ENCODE peak calls at places on chromosomes 11 and 22, in ten cellular contexts. Y is EH; R is NCI-H2029; T is neuronal stem cell; Q is effector memory CD4-positive, alpha-beta T cell; S is T-helper 1 cell; I is H1; X is AG09319; W is NCI-H1092; L is A172. B is an unnamed sample.

GRCh38 chr11:92762175-92762574 is 207.3 kb upstream of the MTNR1B start:
- DNase-seq in X (no peak), L (no peak), S (no peak), R (no peak), T (no peak), Q (no peak), W (no peak), Y (no peak), I (no peak), B (no peak)

GRCh38 chr11:19241260-19242183 is 777 bp upstream of the E2F8 start:
- DNase-seq in Y (peak; percentile 33), T (peak; percentile 45), S (no peak), R (no peak), I (peak; percentile 83), W (no peak), X (no peak), L (no peak), Q (no peak), B (no peak)

GRCh38 chr11:44110231-44110679 is 14.8 kb downstream of the EXT2 start:
- DNase-seq in W (peak; percentile 17), I (peak; percentile 71), S (peak; percentile 26), Q (peak; percentile 16), R (peak; percentile 27), X (no peak), L (peak; percentile 41), T (peak; percentile 40), Y (peak; percentile 54), B (peak; percentile 27)

GRCh38 chr11:73585834-73586575 is 11.9 kb downstream of the FAM168A start:
- DNase-seq in T (no peak), R (no peak), Y (peak; percentile 81), S (no peak), I (no peak), L (no peak), Q (no peak), W (no peak), X (no peak), B (no peak)

GRCh38 chr11:28625532-28625931 is 517.3 kb downstream of the METTL15 start:
- DNase-seq in W (no peak), Q (no peak), T (no peak), Y (no peak), L (no peak), X (no peak), S (no peak), I (no peak), R (no peak), B (no peak)

GRCh38 chr22:44091751-44092150 is 67.6 kb downstream of the PARVB start:
- DNase-seq in W (no peak), T (no peak), Q (no peak), S (no peak), X (no peak), I (no peak), R (no peak), L (no peak), Y (no peak), B (no peak)

GRCh38 chr22:22480940-22481339 is 27.6 kb downstream of the ZNF280B start:
- DNase-seq in R (no peak), T (no peak), Y (no peak), Q (no peak), W (no peak), L (no peak), I (no peak), X (no peak), S (no peak), B (no peak)

GRCh38 chr11:37560346-37560745 is 962.3 kb upstream of the RAG2 start:
- DNase-seq in X (no peak), R (no peak), Q (no peak), S (no peak), Y (no peak), W (no peak), T (no peak), I (no peak), L (no peak), B (no peak)

GRCh38 chr11:103396237-103396636 is 287.0 kb downstream of the DYNC2H1 start:
- DNase-seq in I (no peak), W (no peak), R (no peak), Y (peak; percentile 31), Q (no peak), T (no peak), S (no peak), X (no peak), L (no peak), B (no peak)

GRCh38 chr11:78607691-78608090 is 33.0 kb upstream of the NARS2 start:
- DNase-seq in I (no peak), W (no peak), S (no peak), X (no peak), Y (no peak), Q (no peak), L (no peak), T (no peak), R (no peak), B (no peak)

GRCh38 chr11:113796663-113797259 is 17.2 kb downstream of the CLDN25 start:
- DNase-seq in X (no peak), Q (peak; percentile 5), T (no peak), Y (peak; percentile 62), I (no peak), R (peak; percentile 29), L (peak; percentile 54), W (no peak), S (no peak), B (peak; percentile 8)

GRCh38 chr11:67301313-67301921 is 1.9 kb upstream of the SSH3 start:
- DNase-seq in X (no peak), Y (no peak), I (no peak), W (no peak), S (no peak), R (no peak), Q (no peak), L (no peak), T (no peak), B (no peak)

GRCh38 chr11:20353829-20354434 is 9.6 kb upstream of the HTATIP2 start:
- DNase-seq in I (peak; percentile 53), X (no peak), L (peak; percentile 42), Q (no peak), T (no peak), W (peak; percentile 31), S (no peak), Y (peak; percentile 52), R (peak; percentile 18), B (peak; percentile 68)

GRCh38 chr22:44045171-44045570 is 21.1 kb downstream of the PARVB start:
- DNase-seq in Q (no peak), I (no peak), L (no peak), S (no peak), W (no peak), X (no peak), R (no peak), T (no peak), Y (peak; percentile 75), B (no peak)

GRCh38 chr11:100691886-100692285 is 4.8 kb downstream of the ARHGAP42 start:
- DNase-seq in W (no peak), T (no peak), S (no peak), X (no peak), I (no peak), Q (no peak), L (no peak), Y (no peak), R (no peak), B (no peak)

GRCh38 chr11:32586576-32587190 is 3.1 kb downstream of the EIF3M start:
- DNase-seq in L (peak; percentile 11), R (no peak), W (no peak), Y (peak; percentile 12), Q (no peak), S (no peak), X (no peak), I (no peak), T (no peak), B (no peak)

GRCh38 chr11:11318961-11319360 is 34.1 kb downstream of the CSNK2A3 start:
- DNase-seq in T (no peak), I (no peak), S (no peak), L (no peak), W (no peak), X (no peak), R (no peak), Q (no peak), Y (no peak), B (no peak)

GRCh38 chr11:848988-849824 is 6.6 kb downstream of the TSPAN4 start:
- DNase-seq in X (no peak), Y (no peak), T (no peak), S (no peak), L (no peak), W (peak; percentile 23), I (peak; percentile 90), Q (no peak), R (no peak), B (peak; percentile 33)

GRCh38 chr22:29219881-29220670 is 14.4 kb downstream of the EMID1 start:
- DNase-seq in X (no peak), W (no peak), S (no peak), Q (no peak), R (no peak), T (no peak), Y (no peak), L (no peak), I (no peak), B (no peak)

GRCh38 chr11:128522943-128523518 is 64.3 kb downstream of the ETS1 start:
- DNase-seq in T (no peak), R (no peak), Q (no peak), I (no peak), S (peak; percentile 60), W (no peak), Y (no peak), X (no peak), L (no peak), B (no peak)

GRCh38 chr22:49964493-49965290 is 4.1 kb downstream of the PIM3 start:
- DNase-seq in T (no peak), X (no peak), W (no peak), I (peak; percentile 51), L (no peak), S (no peak), Y (no peak), Q (no peak), R (no peak), B (no peak)

GRCh38 chr11:108199446-108200321 is 22.8 kb downstream of the NPAT start:
- DNase-seq in W (no peak), T (no peak), R (no peak), I (no peak), Y (peak; percentile 38), X (no peak), L (no peak), S (no peak), Q (peak; percentile 7), B (no peak)

GRCh38 chr11:34907934-34908593 is 8.1 kb downstream of the APIP start:
- DNase-seq in S (no peak), Y (no peak), X (no peak), R (no peak), T (no peak), I (no peak), Q (no peak), L (no peak), W (no peak), B (no peak)

GRCh38 chr11:126053340-126054286 is 9.1 kb downstream of the CDON start:
- DNase-seq in R (no peak), S (no peak), Q (no peak), L (no peak), X (no peak), I (no peak), W (no peak), Y (no peak), T (no peak), B (no peak)

GRCh38 chr11:119298726-119299125 is 18.2 kb downstream of the MCAM start:
- DNase-seq in I (no peak), X (no peak), Y (peak; percentile 18), Q (no peak), L (no peak), T (no peak), S (no peak), W (no peak), R (no peak), B (no peak)

GRCh38 chr11:117597083-117597482 is 199.9 kb downstream of the DSCAML1 start:
- DNase-seq in X (no peak), S (peak; percentile 19), I (peak; percentile 85), R (no peak), Y (peak; percentile 49), T (peak; percentile 66), W (no peak), L (peak; percentile 43), Q (no peak), B (no peak)

GRCh38 chr11:63761870-63762661 is 6.5 kb downstream of the ZFTA start:
- DNase-seq in X (no peak), T (peak; percentile 55), Y (no peak), Q (no peak), I (peak; percentile 87), W (no peak), S (no peak), R (no peak), L (no peak), B (no peak)

GRCh38 chr11:10488581-10489443 is 33.7 kb downstream of the AMPD3 start:
- DNase-seq in Y (no peak), T (no peak), R (no peak), S (no peak), W (no peak), L (no peak), I (no peak), Q (no peak), X (no peak), B (no peak)

B was measured in NCI-H748 treated with DMSO at 0.1 percent for 48 hours.